ENCODE peak calls at places on chromosomes 16 and 17, in four cellular contexts. R is ovary, B is psoas muscle, D is A549. Z is an unnamed sample.
A peak's percentile ranks its signal among the peaks of the same experiment; 100 is the strongest.

GRCh38 chr17:40621558-40621957 is 26.1 kb downstream of the SMARCE1 start:
- DNase-seq in D (no peak), R (no peak), B (no peak), Z (no peak)

GRCh38 chr16:84999200-84999599 is 12.1 kb downstream of the ZDHHC7 start:
- DNase-seq in D (peak; percentile 57), R (no peak), B (no peak), Z (no peak)

GRCh38 chr16:81601601-81602251 is 157.1 kb downstream of the CMIP start:
- DNase-seq in R (no peak), D (no peak), B (no peak), Z (no peak)

GRCh38 chr17:78180508-78180907 is 6.3 kb downstream of the TK1 start:
- DNase-seq in B (no peak), R (no peak), D (no peak), Z (no peak)

GRCh38 chr17:83121921-83122820 is 42.8 kb downstream of the METRNL start:
- DNase-seq in B (peak; percentile 57), D (no peak), R (no peak), Z (peak; percentile 48)

GRCh38 chr17:75684249-75684648 is 17.1 kb downstream of the SAP30BP start:
- DNase-seq in R (no peak), B (no peak), D (no peak), Z (no peak)

GRCh38 chr17:81865733-81866439 is 5.3 kb downstream of the ARHGDIA start:
- DNase-seq in B (no peak), D (no peak), R (no peak), Z (peak; percentile 80)

GRCh38 chr16:50902457-50902856 is 160.6 kb downstream of the CYLD start:
- DNase-seq in R (no peak), B (no peak), D (no peak), Z (no peak)

GRCh38 chr16:65071371-65072311 is 50.2 kb downstream of the CDH11 start:
- DNase-seq in B (peak; percentile 83), R (peak; percentile 55), D (no peak), Z (peak; percentile 77)

GRCh38 chr17:48970224-48970623 is 1.8 kb upstream of the GIP start:
- DNase-seq in R (no peak), B (no peak), D (peak; percentile 61), Z (no peak)

GRCh38 chr17:70655179-70655578 is 485.8 kb downstream of the KCNJ2 start:
- DNase-seq in B (no peak), R (no peak), D (no peak), Z (no peak)

GRCh38 chr16:85781685-85782370 is 17.5 kb downstream of the EMC8 start:
- DNase-seq in D (no peak), R (no peak), B (peak; percentile 79), Z (peak; percentile 65)

GRCh38 chr17:65696739-65697394 is 135.4 kb upstream of the AXIN2 start:
- DNase-seq in R (peak; percentile 22), B (no peak), D (no peak), Z (no peak)

GRCh38 chr16:22027633-22028032 is 19.7 kb downstream of the MOSMO start:
- DNase-seq in R (no peak), D (no peak), B (no peak), Z (no peak)

GRCh38 chr17:82561429-82562035 is 42.0 kb downstream of the FOXK2 start:
- DNase-seq in R (no peak), B (no peak), D (no peak), Z (no peak)

GRCh38 chr16:535446-536405 is 8.2 kb downstream of the CAPN15 start:
- DNase-seq in B (peak; percentile 91), R (no peak), D (peak; percentile 58), Z (no peak)
- H3K27ac ChIP-seq in B (peak overlapping the region; percentile 85), R (no peak overlapping the region), D (peak overlapping the region; percentile 43), Z (no peak overlapping the region)

GRCh38 chr16:3306078-3306477 is 781 bp downstream of the ZNF75A start:
- DNase-seq in R (no peak), B (no peak), D (no peak), Z (no peak)

GRCh38 chr16:3304370-3304769 is 860 bp downstream of the TIGD7 start:
- DNase-seq in R (no peak), D (no peak), B (no peak), Z (no peak)

DNA sequence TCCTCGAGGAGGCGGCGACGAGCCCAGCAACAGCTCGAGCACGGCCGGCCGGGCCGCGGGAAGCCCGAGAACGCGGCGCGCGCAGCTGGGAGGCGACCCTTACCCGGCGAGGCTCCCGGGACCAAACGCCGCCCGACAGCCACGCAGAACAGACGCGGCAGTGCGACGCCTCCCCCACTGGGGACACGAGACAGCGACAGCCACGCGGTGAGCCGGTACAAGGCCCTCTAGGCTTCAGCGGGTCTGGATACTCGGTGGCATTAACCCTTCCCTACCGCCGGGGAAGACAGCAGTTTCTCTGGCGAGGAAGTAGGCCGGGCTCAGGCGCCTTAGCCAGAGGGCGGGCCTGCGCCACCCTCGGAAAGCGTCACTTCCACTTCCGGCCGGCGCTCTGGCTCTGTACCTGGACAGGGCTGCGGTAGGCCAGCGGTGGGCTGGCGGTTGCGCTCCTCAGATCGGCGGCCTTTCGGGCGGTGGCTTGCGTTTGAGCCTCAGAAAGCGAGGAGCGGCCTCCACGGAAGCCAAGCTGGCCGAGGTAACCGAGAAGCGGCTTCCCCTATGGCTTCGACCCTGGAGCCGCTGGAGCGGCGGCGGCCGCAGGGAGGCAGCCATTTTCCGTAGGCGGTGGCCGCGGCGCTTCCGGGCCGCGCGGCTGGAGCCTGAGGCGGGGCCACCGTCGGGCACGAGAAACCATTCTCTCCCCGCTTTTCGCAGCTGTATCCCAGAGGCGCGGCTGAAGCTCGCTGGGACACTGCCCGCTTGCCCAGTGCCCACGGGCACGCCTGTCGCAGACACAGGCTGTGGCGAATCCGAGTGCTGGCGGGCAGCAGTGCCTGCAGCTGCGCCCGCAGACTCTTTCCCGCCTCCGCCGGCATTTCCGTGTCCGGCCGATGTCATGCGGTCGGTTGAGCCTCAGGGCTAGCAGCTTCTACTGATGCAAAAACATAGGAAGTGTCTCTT is at the start of the genes TIGD7 and ZNF75A:
- DNase-seq in R (peak; percentile 84), D (peak; percentile 95), B (peak; percentile 93), Z (peak; percentile 95)
- H3K9me3 ChIP-seq in R (no peaks in the 10 kb centered on the region), D (peaks cover 92% of the 10 kb centered on the region), B (peaks cover 58% of the 10 kb centered on the region), Z (peaks cover 15% of the 10 kb centered on the region)

GRCh38 chr17:61323696-61324539 is 75.7 kb upstream of the TBX2 start:
- DNase-seq in D (peak; percentile 51), R (no peak), B (no peak), Z (no peak)
- H3K27ac ChIP-seq in D (no peak overlapping the region), R (no peak overlapping the region), B (peak overlapping the region; percentile 31), Z (no peak overlapping the region)

DNA sequence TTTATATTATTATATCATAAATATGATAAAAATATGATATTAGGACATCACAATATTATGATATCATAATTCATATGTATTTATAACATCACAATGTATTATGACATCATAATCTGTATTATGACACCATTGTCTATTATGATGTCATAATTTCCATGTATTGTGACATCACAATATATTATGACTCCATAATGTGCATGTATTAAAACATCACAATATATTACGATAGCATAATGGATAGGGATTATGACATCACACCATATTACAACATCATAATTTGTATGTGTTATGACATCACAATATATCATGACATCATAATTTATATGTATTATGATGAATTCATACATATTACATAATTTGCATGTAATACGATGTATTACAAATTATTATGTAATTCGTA is 1755.9 kb downstream of the TP53TG3F start:
- DNase-seq in D (no peak), B (no peak), R (no peak), Z (no peak)
- H3K9me3 ChIP-seq in D (no peaks in the 10 kb centered on the region), B (peaks cover 3% of the 10 kb centered on the region), R (no peaks in the 10 kb centered on the region), Z (peaks cover 1% of the 10 kb centered on the region)

Z was measured in aorta.